ENCODE peak calls at places on chromosomes 5 and 9, in four cellular contexts. S is tibial nerve, Q is IMR-90, V is colonic mucosa. W is an unnamed sample. For H3K4me1, the result is how much of the 10 kb centered on the place peaks cover.

GRCh38 chr5:59342181-59342580 is 551.3 kb downstream of the PDE4D start:
- DNase-seq in S (no peak), Q (no peak), V (no peak), W (no peak)

GRCh38 chr5:61919920-61920319 is 386.1 kb upstream of the KIF2A start:
- DNase-seq in S (no peak), Q (no peak), V (no peak), W (peak)

GRCh38 chr5:27458318-27458717 is 419.9 kb upstream of the CDH9 start:
- DNase-seq in S (no peak), Q (no peak), V (no peak), W (no peak)

GRCh38 chr9:95040106-95040505 is 277.4 kb downstream of the FANCC start:
- DNase-seq in S (no peak), Q (no peak), V (no peak), W (no peak)

GRCh38 chr5:53037141-53037859 is 48.1 kb downstream of the ITGA2 start:
- DNase-seq in S (no peak), Q (peak), V (no peak), W (no peak)

GRCh38 chr5:119470851-119471451 is 18.7 kb downstream of the HSD17B4 start:
- DNase-seq in S (no peak), Q (peak), V (no peak), W (no peak)

GRCh38 chr5:102450313-102450990 is 48.3 kb downstream of the SLCO6A1 start:
- DNase-seq in S (no peak), Q (no peak), V (no peak), W (no peak)

GRCh38 chr5:152547202-152547601 is 142.1 kb upstream of the NMUR2 start:
- DNase-seq in S (no peak), Q (no peak), V (no peak), W (no peak)

GRCh38 chr9:109600142-109600541 is 102.0 kb upstream of the PTPN3 start:
- DNase-seq in S (no peak), Q (peak), V (no peak), W (peak)

GRCh38 chr9:126357074-126357473 is 30.4 kb downstream of the MVB12B start:
- DNase-seq in S (no peak), Q (no peak), V (no peak), W (no peak)

GRCh38 chr9:75855509-75855908 is 35.0 kb upstream of the PCSK5 start:
- DNase-seq in S (no peak), Q (peak), V (peak), W (no peak)

GRCh38 chr5:162485666-162486292 is 418.2 kb downstream of the GABRG2 start:
- DNase-seq in S (no peak), Q (no peak), V (no peak), W (no peak)

GRCh38 chr5:33649801-33650482 is 209.2 kb downstream of the TARS1 start:
- DNase-seq in S (no peak), Q (peak), V (no peak), W (no peak)

GRCh38 chr5:128684951-128685350 is 146.9 kb upstream of the FBN2 start:
- DNase-seq in S (no peak), Q (peak), V (no peak), W (no peak)

GRCh38 chr9:8374471-8374870 is 574.9 kb upstream of the DMAC1 start:
- DNase-seq in S (no peak), Q (no peak), V (no peak), W (no peak)

GRCh38 chr5:148343603-148344230 is 8.4 kb downstream of the SPINK9 start:
- DNase-seq in S (no peak), Q (no peak), V (no peak), W (no peak)

GRCh38 chr5:83549681-83550080 is 78.1 kb downstream of the VCAN start:
- DNase-seq in S (no peak), Q (no peak), V (no peak), W (no peak)

GRCh38 chr5:134086943-134087305 is 27.6 kb upstream of the TCF7 start:
- DNase-seq in S (no peak), Q (no peak), V (no peak), W (no peak)

GRCh38 chr5:56414056-56414455 is 180.9 kb upstream of the ANKRD55 start:
- DNase-seq in S (no peak), Q (no peak), V (no peak), W (no peak)

GRCh38 chr9:121895836-121896544 is 197.1 kb downstream of the TTLL11 start:
- DNase-seq in S (no peak), Q (peak), V (peak), W (no peak)

GRCh38 chr5:38595149-38595725 is 38.8 kb upstream of the LIFR start:
- DNase-seq in S (no peak), Q (peak), V (no peak), W (no peak)

GRCh38 chr5:71482132-71482531 is 26.7 kb downstream of the BDP1 start:
- DNase-seq in S (no peak), Q (peak), V (peak), W (no peak)

GRCh38 chr5:133818031-133818431 is 150.4 kb downstream of the C5orf15 start:
- DNase-seq in S (peak), Q (peak), V (no peak), W (no peak)

GRCh38 chr9:34501889-34502425 is 20.8 kb downstream of the ENHO start:
- DNase-seq in S (peak), Q (peak), V (no peak), W (peak)

DNA sequence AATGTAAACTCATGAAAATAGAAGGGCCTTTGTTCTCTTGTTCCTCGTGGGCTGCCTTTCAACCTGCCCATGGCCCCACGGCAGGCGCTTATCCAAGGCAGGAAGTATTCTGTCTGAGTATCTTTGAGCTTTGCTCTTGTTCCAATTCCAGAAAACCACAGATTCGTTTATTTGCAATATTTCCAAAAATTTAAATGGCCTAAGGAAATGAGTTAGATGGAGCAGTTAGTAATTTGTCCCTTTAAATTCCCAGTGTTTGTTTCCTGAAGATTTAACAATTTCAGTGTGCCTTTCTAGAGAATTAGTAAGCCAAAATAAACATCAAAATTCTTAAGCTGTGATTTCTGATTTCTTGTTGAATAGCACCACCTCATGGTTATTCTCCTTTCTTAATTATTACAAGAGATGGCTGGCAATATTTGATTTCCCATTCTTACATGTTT is 299.4 kb upstream of the RASA1 start:
- DNase-seq in S (no peak), Q (peak), V (no peak), W (no peak)
- H3K4me1 ChIP-seq in S (under half), Q (under half), V (under half), W (under half)

GRCh38 chr9:88741335-88741734 is 206.4 kb downstream of the NXNL2 start:
- DNase-seq in S (no peak), Q (no peak), V (no peak), W (no peak)
- TF ChIP-seq CTCF in S (no peak), Q (peak), V (peak), W (peak)

GRCh38 chr9:38065369-38066075 is 3.5 kb downstream of the SHB start:
- DNase-seq in S (no peak), Q (no peak), V (no peak), W (no peak)
- H3K4me1 ChIP-seq in S (under half), Q (under half), V (under half), W (under half)

GRCh38 chr9:36110434-36110833 is 26.1 kb upstream of the GLIPR2 start:
- DNase-seq in S (no peak), Q (no peak), V (no peak), W (no peak)
- TF ChIP-seq CTCF in S (no peak), Q (no peak), V (no peak), W (no peak)

GRCh38 chr5:179280095-179280490 is 65.2 kb downstream of the ADAMTS2 start:
- DNase-seq in S (no peak), Q (no peak), V (no peak), W (peak)
- H3K4me1 ChIP-seq in S (under half), Q (under half), V (under half), W (under half)

DNA sequence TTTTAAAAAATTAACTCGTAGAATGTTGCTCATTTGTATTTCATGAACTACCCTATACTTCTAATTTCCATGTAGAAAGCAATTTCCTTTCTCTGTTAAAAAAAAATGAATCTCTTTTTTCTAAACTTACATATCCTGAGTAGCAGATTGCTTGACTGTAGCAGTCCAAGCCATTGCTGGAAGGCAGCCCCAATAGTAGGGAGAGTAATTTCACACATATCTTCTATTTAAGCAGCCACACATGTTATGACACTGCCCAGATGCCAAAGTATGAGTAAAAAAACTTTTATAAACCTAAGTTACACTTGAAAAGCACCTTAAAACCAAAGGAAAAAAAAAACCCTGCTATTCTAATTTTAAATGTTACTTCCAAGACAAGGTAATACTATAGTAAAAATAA is 69.6 kb downstream of the FBXL17 start:
- DNase-seq in S (no peak), Q (no peak), V (no peak), W (no peak)
- TF ChIP-seq CTCF in S (no peak), Q (no peak), V (no peak), W (no peak)